ENCODE peak calls at places on chromosomes 2 and 18, in seven cellular contexts. I is fibroblast of mammary gland; W is IMR-90; O is neuronal stem cell; D is left ventricle myocardium inferior; B is transverse colon; L is CD4-positive, alpha-beta memory T cell. U is an unnamed sample.

GRCh38 chr2:179981085-179981484 is 26.0 kb downstream of the CWC22 start:
- DNase-seq in I (peak), W (peak), O (no peak), D (no peak), B (no peak), L (no peak), U (no peak)

GRCh38 chr2:147250652-147251356 is 594.0 kb upstream of the ACVR2A start:
- DNase-seq in I (no peak), W (no peak), O (no peak), D (no peak), B (no peak), L (no peak), U (no peak)

GRCh38 chr18:79933765-79934164 is 17.7 kb downstream of the SLC66A2 start:
- DNase-seq in I (no peak), W (no peak), O (no peak), D (no peak), B (peak), L (no peak), U (peak)

GRCh38 chr2:223760838-223761502 is 76.4 kb downstream of the AP1S3 start:
- DNase-seq in I (peak), W (peak), O (no peak), D (no peak), B (peak), L (peak), U (peak)

GRCh38 chr2:8107979-8108378 is 573.9 kb upstream of the ID2 start:
- DNase-seq in I (no peak), W (no peak), O (no peak), D (no peak), B (no peak), L (no peak), U (no peak)

GRCh38 chr2:88845772-88846661 is 154.5 kb downstream of the RPIA start:
- DNase-seq in I (no peak), W (no peak), O (no peak), D (no peak), B (peak), L (no peak), U (no peak)

GRCh38 chr2:929965-930364 is 20.7 kb upstream of the SNTG2 start:
- DNase-seq in I (no peak), W (no peak), O (no peak), D (no peak), B (no peak), L (no peak), U (no peak)

GRCh38 chr2:121345101-121345500 is 60.1 kb upstream of the TFCP2L1 start:
- DNase-seq in I (no peak), W (no peak), O (no peak), D (no peak), B (no peak), L (no peak), U (no peak)

GRCh38 chr2:129178356-129178755 is 801.1 kb upstream of the RAB6C start:
- DNase-seq in I (peak), W (no peak), O (no peak), D (peak), B (no peak), L (no peak), U (no peak)

GRCh38 chr2:143807677-143808076 is 678.5 kb downstream of the ARHGAP15 start:
- DNase-seq in I (peak), W (no peak), O (no peak), D (peak), B (peak), L (no peak), U (no peak)

GRCh38 chr2:235569837-235570236 is 76.0 kb downstream of the AGAP1 start:
- DNase-seq in I (no peak), W (no peak), O (no peak), D (no peak), B (no peak), L (no peak), U (no peak)

GRCh38 chr2:43082111-43082877 is 144.1 kb downstream of the ZFP36L2 start:
- DNase-seq in I (peak), W (peak), O (no peak), D (peak), B (no peak), L (no peak), U (no peak)

GRCh38 chr2:238423561-238424312 is 3.0 kb upstream of the ASB1 start:
- DNase-seq in I (peak), W (peak), O (no peak), D (no peak), B (no peak), L (no peak), U (no peak)

GRCh38 chr2:238425979-238426567 is 654 bp upstream of the ASB1 start:
- DNase-seq in I (peak), W (peak), O (peak), D (no peak), B (no peak), L (no peak), U (no peak)

GRCh38 chr2:238426568-238427434 is at the start of gene ASB1:
- DNase-seq in I (peak), W (peak), O (peak), D (peak), B (peak), L (peak), U (peak)

GRCh38 chr2:238424313-238424700 is 2.4 kb upstream of the ASB1 start:
- DNase-seq in I (peak), W (peak), O (no peak), D (no peak), B (no peak), L (no peak), U (no peak)

DNA sequence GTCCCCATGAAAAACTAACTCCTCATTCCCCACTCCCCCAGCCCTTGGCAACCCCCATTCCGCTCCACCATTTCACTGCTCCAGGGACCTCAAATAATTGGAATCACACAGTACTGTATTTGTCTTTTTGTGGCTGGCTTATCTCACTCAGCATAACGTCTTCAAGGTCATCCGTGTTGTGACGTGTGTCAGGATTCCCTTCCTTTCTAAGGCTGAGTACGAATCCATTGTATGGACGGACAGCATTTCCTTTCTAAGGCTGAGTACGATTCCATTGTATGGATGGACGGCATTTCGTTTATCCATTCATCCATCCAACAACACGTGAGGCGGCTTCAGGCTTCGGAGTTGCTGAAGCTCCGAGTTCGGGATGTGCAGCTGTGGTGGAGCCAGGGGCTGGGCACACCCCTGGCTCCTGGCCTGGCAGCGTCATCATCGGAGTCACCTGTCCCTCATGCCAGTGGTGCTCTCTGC is 1.2 kb upstream of the ASB1 start:
- DNase-seq in I (no peak), W (no peak), O (no peak), D (no peak), B (peak), L (no peak), U (no peak)
- H3K4me3 ChIP-seq in I (no peak), W (no peak), O (peak), D (peak), B (peak), L (no peak), U (no peak)

DNA sequence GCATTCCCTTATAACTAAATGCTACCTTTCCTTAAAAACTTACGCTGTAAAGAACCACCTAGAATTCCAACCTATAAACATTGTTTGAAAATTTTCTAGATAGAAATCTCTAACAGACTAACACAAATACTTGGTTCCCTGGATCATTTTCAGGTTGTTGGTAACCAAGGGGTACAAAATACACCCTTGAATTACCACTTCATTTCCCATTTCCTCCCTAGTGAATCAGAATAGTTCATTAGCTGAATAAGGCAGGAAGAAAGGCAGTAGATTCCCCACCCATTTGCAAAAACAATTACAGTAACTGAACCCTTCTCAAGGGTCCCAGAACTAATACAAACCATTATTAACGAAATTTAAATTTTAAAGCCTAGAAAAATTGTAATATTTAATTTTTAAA is 5.5 kb downstream of the MEX3C start:
- DNase-seq in I (no peak), W (no peak), O (no peak), D (no peak), B (no peak), L (no peak), U (no peak)
- H3K4me3 ChIP-seq in I (no peak), W (no peak), O (no peak), D (peak), B (no peak), L (no peak), U (no peak)

GRCh38 chr18:62721837-62722795 is 6.8 kb downstream of the PHLPP1 start:
- DNase-seq in I (no peak), W (no peak), O (no peak), D (no peak), B (no peak), L (no peak), U (no peak)

GRCh38 chr18:62725896-62726295 is 10.6 kb downstream of the PHLPP1 start:
- DNase-seq in I (no peak), W (no peak), O (no peak), D (no peak), B (no peak), L (no peak), U (no peak)

GRCh38 chr18:62720766-62721613 is 5.6 kb downstream of the PHLPP1 start:
- DNase-seq in I (no peak), W (no peak), O (no peak), D (no peak), B (no peak), L (no peak), U (no peak)

GRCh38 chr18:62720048-62720447 is 4.7 kb downstream of the PHLPP1 start:
- DNase-seq in I (no peak), W (no peak), O (no peak), D (no peak), B (no peak), L (no peak), U (no peak)

DNA sequence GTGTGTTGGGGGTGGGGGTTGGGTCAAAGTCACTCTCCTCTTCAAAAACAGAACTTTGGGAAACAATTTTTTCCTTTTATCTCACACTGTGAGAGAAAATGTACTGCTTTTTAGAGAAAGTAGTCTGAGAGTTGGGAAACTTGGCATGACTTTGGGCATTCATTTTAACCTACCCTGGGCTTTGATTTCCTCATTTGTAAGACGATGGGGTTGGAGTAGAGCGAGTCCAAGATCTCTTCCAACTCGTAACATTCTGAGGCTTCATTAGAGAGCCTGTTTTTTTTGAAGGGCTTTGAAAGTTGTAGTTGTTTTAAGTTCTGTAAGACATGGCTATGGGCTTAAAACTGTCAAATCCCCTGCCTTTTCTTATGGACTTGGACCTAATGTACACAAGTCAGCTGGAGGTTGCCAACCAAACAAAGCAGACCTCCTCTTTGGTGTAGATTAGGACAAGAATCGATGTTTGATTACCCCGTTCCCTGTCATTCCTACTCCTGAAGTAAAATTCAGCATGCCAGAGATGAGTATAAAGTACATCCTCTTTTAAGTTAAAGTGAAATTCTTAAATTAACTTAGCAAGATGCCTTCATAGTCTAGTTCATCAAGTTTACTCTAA is 8.4 kb downstream of the PHLPP1 start:
- DNase-seq in I (no peak), W (no peak), O (no peak), D (no peak), B (no peak), L (no peak), U (no peak)
- H3K4me3 ChIP-seq in I (no peak), W (no peak), O (no peak), D (no peak), B (no peak), L (no peak), U (no peak)

GRCh38 chr2:137952586-137953129 is 11.6 kb upstream of the HNMT start:
- DNase-seq in I (peak), W (peak), O (no peak), D (no peak), B (no peak), L (no peak), U (no peak)
- H3K4me3 ChIP-seq in I (no peak), W (no peak), O (no peak), D (peak), B (no peak), L (no peak), U (no peak)

GRCh38 chr18:67650661-67651060 is 134.1 kb upstream of the DSEL start:
- DNase-seq in I (peak), W (no peak), O (no peak), D (no peak), B (no peak), L (no peak), U (no peak)
- H3K4me3 ChIP-seq in I (no peak), W (no peak), O (no peak), D (no peak), B (no peak), L (no peak), U (no peak)

U was measured in mucosa of descending colon.